ENCODE peak calls at places on chromosomes 3 and 15, in five cellular contexts. One of them, this sample, is unnamed.

GRCh38 chr15:45180648-45181436 is 6.9 kb downstream of the SHF start:
- DNase-seq in heart left ventricle: no peak
- DNase-seq in SW480: peak
- DNase-seq in activated CD4-positive, alpha-beta memory T cell treated with anti-CD3 and anti-CD28 coated beads for 36 hours: no peak
- DNase-seq in EL: no peak
- DNase-seq in this sample: no peak

GRCh38 chr15:81106560-81106959 is 27.5 kb upstream of the CFAP161 start:
- DNase-seq in heart left ventricle: peak
- DNase-seq in SW480: peak
- DNase-seq in activated CD4-positive, alpha-beta memory T cell treated with anti-CD3 and anti-CD28 coated beads for 36 hours: peak
- DNase-seq in EL: peak
- DNase-seq in this sample: peak

GRCh38 chr3:194617827-194618226 is 15.4 kb downstream of the TMEM44 start:
- DNase-seq in heart left ventricle: no peak
- DNase-seq in SW480: no peak
- DNase-seq in activated CD4-positive, alpha-beta memory T cell treated with anti-CD3 and anti-CD28 coated beads for 36 hours: peak
- DNase-seq in EL: peak
- DNase-seq in this sample: no peak

GRCh38 chr3:174337227-174337626 is 521.9 kb upstream of the NAALADL2 start:
- DNase-seq in heart left ventricle: no peak
- DNase-seq in SW480: no peak
- DNase-seq in activated CD4-positive, alpha-beta memory T cell treated with anti-CD3 and anti-CD28 coated beads for 36 hours: no peak
- DNase-seq in EL: no peak
- DNase-seq in this sample: no peak

GRCh38 chr3:38907426-38907825 is 91.4 kb upstream of the SCN10A start:
- DNase-seq in heart left ventricle: no peak
- DNase-seq in SW480: peak
- DNase-seq in activated CD4-positive, alpha-beta memory T cell treated with anti-CD3 and anti-CD28 coated beads for 36 hours: no peak
- DNase-seq in EL: peak
- DNase-seq in this sample: no peak

GRCh38 chr3:39267631-39268553 is 11.9 kb downstream of the CX3CR1 start:
- DNase-seq in heart left ventricle: no peak
- DNase-seq in SW480: no peak
- DNase-seq in activated CD4-positive, alpha-beta memory T cell treated with anti-CD3 and anti-CD28 coated beads for 36 hours: peak
- DNase-seq in EL: no peak
- DNase-seq in this sample: no peak

GRCh38 chr3:79724206-79724605 is 43.6 kb downstream of the ROBO1 start:
- DNase-seq in heart left ventricle: no peak
- DNase-seq in SW480: no peak
- DNase-seq in activated CD4-positive, alpha-beta memory T cell treated with anti-CD3 and anti-CD28 coated beads for 36 hours: no peak
- DNase-seq in EL: no peak
- DNase-seq in this sample: no peak

GRCh38 chr3:126213376-126214044 is 33.1 kb upstream of the ALDH1L1 start:
- DNase-seq in heart left ventricle: no peak
- DNase-seq in SW480: no peak
- DNase-seq in activated CD4-positive, alpha-beta memory T cell treated with anti-CD3 and anti-CD28 coated beads for 36 hours: no peak
- DNase-seq in EL: no peak
- DNase-seq in this sample: no peak

GRCh38 chr3:151890721-151891141 is 17.3 kb downstream of the SUCNR1 start:
- DNase-seq in heart left ventricle: no peak
- DNase-seq in SW480: peak
- DNase-seq in activated CD4-positive, alpha-beta memory T cell treated with anti-CD3 and anti-CD28 coated beads for 36 hours: no peak
- DNase-seq in EL: no peak
- DNase-seq in this sample: no peak

GRCh38 chr15:40266828-40267304 is 16.0 kb downstream of the ANKRD63 start:
- DNase-seq in heart left ventricle: no peak
- DNase-seq in SW480: peak
- DNase-seq in activated CD4-positive, alpha-beta memory T cell treated with anti-CD3 and anti-CD28 coated beads for 36 hours: no peak
- DNase-seq in EL: peak
- DNase-seq in this sample: peak

GRCh38 chr3:172355836-172356235 is 92.4 kb downstream of the GHSR start:
- DNase-seq in heart left ventricle: no peak
- DNase-seq in SW480: no peak
- DNase-seq in activated CD4-positive, alpha-beta memory T cell treated with anti-CD3 and anti-CD28 coated beads for 36 hours: no peak
- DNase-seq in EL: peak
- DNase-seq in this sample: no peak

GRCh38 chr3:99505646-99506269 is 132.6 kb upstream of the COL8A1 start:
- DNase-seq in heart left ventricle: peak
- DNase-seq in SW480: no peak
- DNase-seq in activated CD4-positive, alpha-beta memory T cell treated with anti-CD3 and anti-CD28 coated beads for 36 hours: peak
- DNase-seq in EL: peak
- DNase-seq in this sample: peak

GRCh38 chr15:57320543-57321220 is 55.6 kb upstream of the CGNL1 start:
- DNase-seq in heart left ventricle: no peak
- DNase-seq in SW480: no peak
- DNase-seq in activated CD4-positive, alpha-beta memory T cell treated with anti-CD3 and anti-CD28 coated beads for 36 hours: no peak
- DNase-seq in EL: no peak
- DNase-seq in this sample: no peak

GRCh38 chr3:130010556-130010955 is 36.0 kb downstream of the TRH start:
- DNase-seq in heart left ventricle: no peak
- DNase-seq in SW480: no peak
- DNase-seq in activated CD4-positive, alpha-beta memory T cell treated with anti-CD3 and anti-CD28 coated beads for 36 hours: no peak
- DNase-seq in EL: no peak
- DNase-seq in this sample: no peak

GRCh38 chr15:39919396-39919739 is 698 bp downstream of the GPR176 start:
- DNase-seq in heart left ventricle: no peak
- DNase-seq in SW480: no peak
- DNase-seq in activated CD4-positive, alpha-beta memory T cell treated with anti-CD3 and anti-CD28 coated beads for 36 hours: no peak
- DNase-seq in EL: peak
- DNase-seq in this sample: no peak

GRCh38 chr3:177574232-177574856 is 377.1 kb upstream of the TBL1XR1 start:
- DNase-seq in heart left ventricle: no peak
- DNase-seq in SW480: peak
- DNase-seq in activated CD4-positive, alpha-beta memory T cell treated with anti-CD3 and anti-CD28 coated beads for 36 hours: no peak
- DNase-seq in EL: no peak
- DNase-seq in this sample: peak

GRCh38 chr3:193662757-193663322 is 69.8 kb downstream of the OPA1 start:
- DNase-seq in heart left ventricle: no peak
- DNase-seq in SW480: no peak
- DNase-seq in activated CD4-positive, alpha-beta memory T cell treated with anti-CD3 and anti-CD28 coated beads for 36 hours: no peak
- DNase-seq in EL: no peak
- DNase-seq in this sample: no peak